ENCODE peak calls at places on chromosomes 5 and 9, in six cellular contexts. B is BE2C, U is Peyer's patch, P is foreskin fibroblast, Q is lower leg skin, J is heart right ventricle. Y is an unnamed sample.

GRCh38 chr5:133292300-133292699 is 240.5 kb downstream of the HSPA4 start:
- DNase-seq in B (no peak), U (no peak), P (no peak), Q (no peak), J (no peak), Y (no peak)

GRCh38 chr5:34524123-34524522 is 132.0 kb upstream of the RAI14 start:
- DNase-seq in B (no peak), U (no peak), P (peak; percentile 82), Q (no peak), J (no peak), Y (peak; percentile 34)

GRCh38 chr5:147822686-147823491 is 8.6 kb downstream of the SPINK1 start:
- DNase-seq in B (peak; percentile 57), U (peak; percentile 49), P (peak; percentile 2), Q (peak; percentile 19), J (no peak), Y (peak; percentile 38)

GRCh38 chr5:34859253-34859652 is 20.3 kb downstream of the TTC23L start:
- DNase-seq in B (no peak), U (no peak), P (no peak), Q (no peak), J (no peak), Y (no peak)

GRCh38 chr9:107693620-107694326 is 204.2 kb upstream of the KLF4 start:
- DNase-seq in B (no peak), U (no peak), P (no peak), Q (no peak), J (no peak), Y (no peak)

GRCh38 chr9:278651-279050 is 64.0 kb downstream of the DOCK8 start:
- DNase-seq in B (no peak), U (peak; percentile 68), P (no peak), Q (no peak), J (no peak), Y (no peak)

GRCh38 chr9:8895498-8896224 is 1096.1 kb upstream of the DMAC1 start:
- DNase-seq in B (no peak), U (no peak), P (no peak), Q (no peak), J (no peak), Y (peak; percentile 11)

GRCh38 chr9:82129708-82130107 is 141.1 kb downstream of the SPATA31D1 start:
- DNase-seq in B (no peak), U (no peak), P (no peak), Q (no peak), J (no peak), Y (no peak)

GRCh38 chr9:34884732-34885131 is 73.4 kb upstream of the PHF24 start:
- DNase-seq in B (no peak), U (no peak), P (no peak), Q (no peak), J (no peak), Y (no peak)

GRCh38 chr9:103798620-103799019 is 295.5 kb upstream of the SMC2 start:
- DNase-seq in B (no peak), U (no peak), P (peak; percentile 19), Q (no peak), J (no peak), Y (no peak)

GRCh38 chr5:31847354-31847753 is 208.4 kb downstream of the PDZD2 start:
- DNase-seq in B (no peak), U (no peak), P (no peak), Q (no peak), J (no peak), Y (no peak)

GRCh38 chr9:79613145-79613544 is 41.4 kb downstream of the TLE4 start:
- DNase-seq in B (no peak), U (no peak), P (no peak), Q (no peak), J (no peak), Y (no peak)

GRCh38 chr5:77662615-77663014 is 24.1 kb upstream of the OTP start:
- DNase-seq in B (no peak), U (no peak), P (no peak), Q (no peak), J (no peak), Y (no peak)

GRCh38 chr5:151499636-151500035 is 52.2 kb downstream of the SLC36A1 start:
- DNase-seq in B (no peak), U (no peak), P (peak; percentile 24), Q (no peak), J (no peak), Y (no peak)

GRCh38 chr5:135154197-135154596 is 120.2 kb upstream of the PITX1 start:
- DNase-seq in B (no peak), U (no peak), P (peak; percentile 33), Q (no peak), J (no peak), Y (peak; percentile 28)

GRCh38 chr9:31908891-31909480 is 475.5 kb upstream of the ACO1 start:
- DNase-seq in B (no peak), U (no peak), P (no peak), Q (no peak), J (no peak), Y (no peak)

GRCh38 chr5:72467987-72468386 is 39.2 kb downstream of the ZNF366 start:
- DNase-seq in B (no peak), U (no peak), P (peak; percentile 56), Q (no peak), J (no peak), Y (peak; percentile 59)

GRCh38 chr9:135478858-135479468 is 619 bp upstream of the PPP1R26 start:
- DNase-seq in B (no peak), U (peak; percentile 70), P (no peak), Q (no peak), J (no peak), Y (no peak)

GRCh38 chr5:30069441-30070263 is 1123.8 kb upstream of the CDH6 start:
- DNase-seq in B (no peak), U (no peak), P (no peak), Q (no peak), J (no peak), Y (no peak)

GRCh38 chr9:122281368-122281767 is 16.7 kb downstream of the MRRF start:
- DNase-seq in B (no peak), U (no peak), P (no peak), Q (no peak), J (no peak), Y (no peak)

GRCh38 chr5:68011801-68012200 is 203.8 kb upstream of the PIK3R1 start:
- DNase-seq in B (no peak), U (no peak), P (no peak), Q (no peak), J (no peak), Y (no peak)

GRCh38 chr5:53167836-53168235 is 58.3 kb upstream of the MOCS2 start:
- DNase-seq in B (no peak), U (peak; percentile 58), P (peak; percentile 37), Q (peak; percentile 81), J (peak; percentile 15), Y (peak; percentile 17)

GRCh38 chr5:61926911-61927310 is 379.1 kb upstream of the KIF2A start:
- DNase-seq in B (no peak), U (no peak), P (no peak), Q (no peak), J (no peak), Y (no peak)

GRCh38 chr9:14993061-14993800 is 83.0 kb upstream of the FREM1 start:
- DNase-seq in B (peak; percentile 93), U (peak; percentile 87), P (peak; percentile 72), Q (peak; percentile 66), J (peak; percentile 89), Y (peak; percentile 2)
- H3K4me3 ChIP-seq in B (peak overlapping the region; percentile 75), U (peak overlapping the region; percentile 60), P (peak overlapping the region; percentile 73), Q (peak overlapping the region; percentile 44), J (peak overlapping the region; percentile 46), Y (peak overlapping the region; percentile 67)

DNA sequence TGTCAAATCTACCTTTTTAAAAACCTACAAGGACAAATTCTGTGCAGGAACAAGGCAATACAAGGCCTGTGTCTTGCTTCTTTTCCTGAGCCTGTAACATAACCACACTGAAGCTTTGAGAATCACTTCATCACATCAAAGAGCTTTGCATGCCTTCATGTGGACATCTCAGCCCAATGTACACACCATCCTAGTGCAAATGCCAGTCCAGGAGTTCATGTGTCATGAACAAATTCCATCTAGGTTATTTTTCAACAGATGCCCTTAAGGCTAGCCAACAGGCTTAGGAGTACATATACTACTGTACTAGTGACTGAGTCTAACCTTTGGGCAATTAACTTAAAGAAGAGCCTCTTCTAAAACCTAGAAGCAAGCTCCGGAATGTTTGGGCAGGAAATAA is 106.4 kb downstream of the CDH10 start:
- DNase-seq in B (no peak), U (no peak), P (no peak), Q (no peak), J (no peak), Y (no peak)
- TF ChIP-seq CTCF in B (no peak), U (no peak), P (no peak), Q (no peak), J (no peak), Y (no peak)

GRCh38 chr9:23683476-23684095 is 142.5 kb downstream of the ELAVL2 start:
- DNase-seq in B (no peak), U (no peak), P (no peak), Q (no peak), J (no peak), Y (no peak)
- H3K4me3 ChIP-seq in B (no peak overlapping the region), U (no peak overlapping the region), P (no peak overlapping the region), Q (no peak overlapping the region), J (no peak overlapping the region), Y (no peak overlapping the region)

DNA sequence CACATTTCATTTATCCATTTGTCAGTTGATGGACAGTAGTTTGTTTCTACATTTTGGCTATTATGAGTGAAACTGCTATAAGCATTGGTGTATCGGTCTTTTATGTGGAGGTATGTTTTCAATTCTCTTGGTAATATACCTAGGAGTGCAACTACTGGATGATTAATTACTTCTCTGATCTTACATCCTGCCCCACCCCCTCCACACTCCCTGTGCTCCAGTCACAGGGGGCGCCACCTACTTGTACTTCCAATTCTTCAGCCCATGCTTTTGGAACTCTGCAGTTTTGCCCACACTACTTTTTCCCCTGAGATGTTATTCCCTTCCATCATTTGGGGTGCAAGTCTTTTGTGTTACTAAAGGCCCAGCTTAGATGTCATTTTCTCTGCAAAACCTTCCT is 42.0 kb downstream of the SEC61B start:
- DNase-seq in B (peak; percentile 48), U (no peak), P (no peak), Q (no peak), J (no peak), Y (no peak)
- TF ChIP-seq CTCF in B (peak; percentile 51), U (no peak), P (peak; percentile 34), Q (no peak), J (peak; percentile 22), Y (peak; percentile 52)

GRCh38 chr9:131255731-131256197 is 20.5 kb downstream of the FAM78A start:
- DNase-seq in B (no peak), U (no peak), P (no peak), Q (no peak), J (no peak), Y (no peak)
- H3K4me3 ChIP-seq in B (no peak overlapping the region), U (peak overlapping the region; percentile 24), P (no peak overlapping the region), Q (no peak overlapping the region), J (no peak overlapping the region), Y (no peak overlapping the region)

GRCh38 chr9:36110434-36110833 is 26.1 kb upstream of the GLIPR2 start:
- DNase-seq in B (no peak), U (no peak), P (no peak), Q (no peak), J (no peak), Y (no peak)
- TF ChIP-seq CTCF in B (no peak), U (peak; percentile 47), P (no peak), Q (no peak), J (no peak), Y (peak; percentile 15)

Y was measured in AG09309.